ENCODE peak calls at places on chromosomes 2 and 18, in nine cellular contexts. X, G, H, I, U, V, E, L and M are unnamed samples.

GRCh38 chr2:198525196-198525595 is 720.8 kb downstream of the PLCL1 start:
- DNase-seq in X (no peak), E (no peak), H (no peak), L (no peak), G (no peak), I (no peak), V (no peak), U (no peak), M (no peak)

GRCh38 chr2:96498023-96498431 is 7.1 kb downstream of the NEURL3 start:
- DNase-seq in L (no peak), U (no peak), X (no peak), G (no peak), H (no peak), V (no peak), I (no peak), E (no peak), M (no peak)

GRCh38 chr2:96527990-96528679 is 8.4 kb upstream of the ARID5A start:
- DNase-seq in H (no peak), G (peak), E (peak), U (peak), V (peak), L (peak), I (peak), X (no peak), M (peak)

GRCh38 chr2:239343460-239343859 is 57.4 kb downstream of the HDAC4 start:
- DNase-seq in U (no peak), L (no peak), E (no peak), H (no peak), I (no peak), V (no peak), X (no peak), G (no peak), M (no peak)

GRCh38 chr2:239285071-239285931 is 115.5 kb downstream of the HDAC4 start:
- DNase-seq in I (no peak), H (no peak), X (peak), U (peak), E (no peak), G (no peak), V (peak), L (peak), M (peak)

GRCh38 chr2:98935777-98936132 is 270 bp downstream of the CRACDL start:
- DNase-seq in U (no peak), G (no peak), V (no peak), X (peak), L (no peak), E (no peak), H (no peak), I (no peak), M (no peak)

GRCh38 chr2:16973586-16974274 is 308.1 kb upstream of the CYRIA start:
- DNase-seq in H (no peak), X (no peak), L (no peak), U (no peak), G (no peak), I (no peak), V (peak), E (peak), M (no peak)

GRCh38 chr2:66584011-66584410 is 149.1 kb downstream of the MEIS1 start:
- DNase-seq in X (no peak), I (no peak), V (no peak), H (no peak), U (no peak), G (no peak), E (no peak), L (no peak), M (no peak)

GRCh38 chr2:174574657-174575056 is 22.9 kb downstream of the WIPF1 start:
- DNase-seq in G (no peak), V (no peak), I (no peak), L (no peak), H (no peak), E (peak), U (peak), X (no peak), M (no peak)

GRCh38 chr2:10707831-10708230 is 13.6 kb upstream of the ATP6V1C2 start:
- DNase-seq in X (no peak), L (no peak), E (no peak), U (no peak), G (no peak), I (no peak), V (no peak), H (no peak), M (no peak)

GRCh38 chr18:37385846-37386435 is 179.7 kb downstream of the CELF4 start:
- DNase-seq in E (peak), L (peak), V (peak), H (no peak), G (no peak), U (no peak), I (no peak), X (no peak), M (peak)

GRCh38 chr2:12050381-12050780 is 303.9 kb downstream of the LPIN1 start:
- DNase-seq in H (peak), G (peak), V (no peak), I (no peak), X (no peak), L (no peak), U (no peak), E (peak), M (no peak)

GRCh38 chr2:195666113-195666712 is 9.2 kb downstream of the SLC39A10 start:
- DNase-seq in V (no peak), X (no peak), G (no peak), L (no peak), I (no peak), U (no peak), E (no peak), H (no peak), M (no peak)

GRCh38 chr2:50492452-50492851 is 539.5 kb downstream of the NRXN1 start:
- DNase-seq in G (peak), U (no peak), H (peak), V (peak), X (no peak), I (peak), E (peak), L (peak), M (peak)

GRCh38 chr18:65754121-65754520 is 3.3 kb downstream of the CDH7 start:
- DNase-seq in H (no peak), E (no peak), G (no peak), X (no peak), U (no peak), V (peak), I (no peak), L (no peak), M (peak)

GRCh38 chr2:230749111-230749510 is 36.5 kb downstream of the CAB39 start:
- DNase-seq in E (peak), G (no peak), L (no peak), I (no peak), U (no peak), V (peak), X (no peak), H (no peak), M (no peak)

GRCh38 chr2:86186431-86186830 is 8.8 kb downstream of the IMMT start:
- DNase-seq in G (no peak), I (no peak), U (no peak), H (no peak), L (no peak), X (no peak), E (no peak), V (no peak), M (peak)

GRCh38 chr2:205020673-205021072 is 475.4 kb downstream of the PARD3B start:
- DNase-seq in I (no peak), E (no peak), U (no peak), G (no peak), H (no peak), L (no peak), X (no peak), V (no peak), M (no peak)

GRCh38 chr2:28662468-28663095 is 89.0 kb upstream of the PPP1CB start:
- DNase-seq in G (peak), X (no peak), V (peak), I (no peak), L (no peak), U (no peak), H (no peak), E (no peak), M (peak)

GRCh38 chr2:218023636-218024035 is 20.8 kb upstream of the TNS1 start:
- DNase-seq in H (no peak), U (no peak), L (no peak), E (no peak), X (peak), I (no peak), V (no peak), G (no peak), M (peak)

GRCh38 chr2:237035781-237036352 is 49.8 kb upstream of the COPS8 start:
- DNase-seq in H (no peak), I (no peak), L (no peak), X (no peak), E (no peak), U (no peak), V (no peak), G (no peak), M (peak)

GRCh38 chr2:10048501-10049171 is 5.3 kb downstream of the KLF11 start:
- DNase-seq in H (no peak), I (no peak), U (no peak), X (no peak), L (peak), V (peak), G (peak), E (peak), M (peak)

GRCh38 chr18:59877366-59877765 is 22.4 kb upstream of the PMAIP1 start:
- DNase-seq in G (no peak), E (no peak), L (no peak), H (no peak), X (no peak), V (no peak), U (no peak), I (no peak), M (no peak)

GRCh38 chr2:6930913-6931312 is 13.7 kb downstream of the RNF144A start:
- DNase-seq in U (no peak), E (no peak), I (no peak), X (no peak), H (no peak), L (no peak), V (no peak), G (no peak), M (no peak)

GRCh38 chr2:201432038-201432437 is 19.2 kb downstream of the TRAK2 start:
- DNase-seq in V (peak), L (peak), E (peak), I (no peak), U (no peak), H (no peak), X (no peak), G (no peak), M (peak)

GRCh38 chr2:153476491-153477095 is 2.0 kb downstream of the RPRM start:
- DNase-seq in U (peak), I (no peak), G (no peak), X (no peak), V (peak), H (no peak), L (no peak), E (no peak), M (peak)

GRCh38 chr2:217792611-217793527 is 209.9 kb downstream of the TNS1 start:
- DNase-seq in H (no peak), I (no peak), X (no peak), G (no peak), U (no peak), L (no peak), V (no peak), E (no peak), M (no peak)

GRCh38 chr2:44016282-44016681 is 20.5 kb upstream of the LRPPRC start:
- DNase-seq in L (peak), G (peak), U (peak), E (peak), I (peak), V (peak), H (no peak), X (no peak), M (no peak)

GRCh38 chr2:199973703-199974102 is 18.3 kb downstream of the MAIP1 start:
- DNase-seq in E (peak), V (peak), H (no peak), X (no peak), U (no peak), L (no peak), I (no peak), G (no peak), M (no peak)

GRCh38 chr2:39524061-39524460 is 87.0 kb upstream of the MAP4K3 start:
- DNase-seq in V (no peak), X (no peak), H (no peak), G (no peak), I (no peak), U (no peak), L (no peak), E (peak), M (no peak)

GRCh38 chr2:47520825-47521665 is 118.1 kb downstream of the MSH2 start:
- DNase-seq in L (peak), U (peak), H (no peak), G (peak), E (peak), X (peak), I (peak), V (peak), M (peak)

GRCh38 chr2:9812945-9813311 is 30.3 kb upstream of the TAF1B start:
- DNase-seq in G (no peak), V (no peak), I (no peak), X (no peak), E (no peak), L (no peak), U (no peak), H (no peak), M (no peak)

GRCh38 chr18:79577451-79578395 is 101.9 kb upstream of the CTDP1 start:
- DNase-seq in X (peak), U (peak), G (no peak), E (peak), H (no peak), L (no peak), I (no peak), V (peak), M (peak)

GRCh38 chr18:55501594-55502345 is 86.2 kb downstream of the TCF4 start:
- DNase-seq in U (no peak), E (no peak), X (no peak), H (no peak), G (no peak), I (no peak), L (no peak), V (peak), M (no peak)

GRCh38 chr18:74521068-74521725 is 13.1 kb upstream of the CNDP1 start:
- DNase-seq in E (no peak), H (no peak), G (no peak), U (no peak), V (no peak), X (no peak), I (no peak), L (no peak), M (no peak)

GRCh38 chr18:6561893-6562292 is 147.2 kb upstream of the L3MBTL4 start:
- DNase-seq in H (no peak), V (peak), I (no peak), U (no peak), L (no peak), G (no peak), X (no peak), E (no peak), M (no peak)